ENCODE peak calls at places on chromosomes 11 and 22, in six cellular contexts. One of them, this sample, is unnamed. For H3K4me1, the result is how much of the 10 kb centered on the place peaks cover.

GRCh38 chr11:104668797-104669463 is 229.3 kb downstream of the CASP12 start:
- DNase-seq in adipocyte: peak
- DNase-seq in tibial nerve: no peak
- DNase-seq in gastrocnemius medialis: no peak
- DNase-seq in pancreas: no peak
- DNase-seq in right cardiac atrium: no peak
- DNase-seq in this sample: no peak

GRCh38 chr11:68457214-68457897 is 3.2 kb upstream of the PPP6R3 start:
- DNase-seq in adipocyte: no peak
- DNase-seq in tibial nerve: no peak
- DNase-seq in gastrocnemius medialis: no peak
- DNase-seq in pancreas: no peak
- DNase-seq in right cardiac atrium: no peak
- DNase-seq in this sample: no peak

GRCh38 chr11:61445535-61445934 is 15.6 kb downstream of the SDHAF2 start:
- DNase-seq in adipocyte: no peak
- DNase-seq in tibial nerve: no peak
- DNase-seq in gastrocnemius medialis: no peak
- DNase-seq in pancreas: no peak
- DNase-seq in right cardiac atrium: no peak
- DNase-seq in this sample: no peak

GRCh38 chr22:29266564-29267461 is 968 bp downstream of the RHBDD3 start:
- DNase-seq in adipocyte: peak
- DNase-seq in tibial nerve: no peak
- DNase-seq in gastrocnemius medialis: no peak
- DNase-seq in pancreas: no peak
- DNase-seq in right cardiac atrium: no peak
- DNase-seq in this sample: no peak

GRCh38 chr22:28029962-28030361 is 110.9 kb upstream of the PITPNB start:
- DNase-seq in adipocyte: no peak
- DNase-seq in tibial nerve: no peak
- DNase-seq in gastrocnemius medialis: no peak
- DNase-seq in pancreas: no peak
- DNase-seq in right cardiac atrium: no peak
- DNase-seq in this sample: peak

GRCh38 chr22:29313126-29314071 is 2.1 kb downstream of the RASL10A start:
- DNase-seq in adipocyte: no peak
- DNase-seq in tibial nerve: peak
- DNase-seq in gastrocnemius medialis: peak
- DNase-seq in pancreas: no peak
- DNase-seq in right cardiac atrium: peak
- DNase-seq in this sample: no peak

GRCh38 chr11:1307163-1307870 is 2.1 kb downstream of the TOLLIP start:
- DNase-seq in adipocyte: no peak
- DNase-seq in tibial nerve: no peak
- DNase-seq in gastrocnemius medialis: no peak
- DNase-seq in pancreas: no peak
- DNase-seq in right cardiac atrium: peak
- DNase-seq in this sample: no peak

GRCh38 chr22:40633036-40633435 is 3.5 kb downstream of the MRTFA start:
- DNase-seq in adipocyte: no peak
- DNase-seq in tibial nerve: no peak
- DNase-seq in gastrocnemius medialis: no peak
- DNase-seq in pancreas: no peak
- DNase-seq in right cardiac atrium: no peak
- DNase-seq in this sample: no peak

GRCh38 chr11:82814379-82814778 is 80.7 kb upstream of the FAM181B start:
- DNase-seq in adipocyte: no peak
- DNase-seq in tibial nerve: no peak
- DNase-seq in gastrocnemius medialis: no peak
- DNase-seq in pancreas: no peak
- DNase-seq in right cardiac atrium: no peak
- DNase-seq in this sample: no peak

GRCh38 chr11:57288771-57289579 is 35.8 kb downstream of the TNKS1BP1 start:
- DNase-seq in adipocyte: peak
- DNase-seq in tibial nerve: no peak
- DNase-seq in gastrocnemius medialis: no peak
- DNase-seq in pancreas: no peak
- DNase-seq in right cardiac atrium: no peak
- DNase-seq in this sample: peak

GRCh38 chr11:774873-775592 is 2.3 kb downstream of the GATD1 start:
- DNase-seq in adipocyte: no peak
- DNase-seq in tibial nerve: no peak
- DNase-seq in gastrocnemius medialis: no peak
- DNase-seq in pancreas: no peak
- DNase-seq in right cardiac atrium: no peak
- DNase-seq in this sample: peak

GRCh38 chr11:88338223-88338661 is 706 bp upstream of the CTSC start:
- DNase-seq in adipocyte: peak
- DNase-seq in tibial nerve: no peak
- DNase-seq in gastrocnemius medialis: peak
- DNase-seq in pancreas: peak
- DNase-seq in right cardiac atrium: peak
- DNase-seq in this sample: peak

GRCh38 chr11:127003260-127003981 is 2.9 kb upstream of the KIRREL3 start:
- DNase-seq in adipocyte: peak
- DNase-seq in tibial nerve: no peak
- DNase-seq in gastrocnemius medialis: no peak
- DNase-seq in pancreas: peak
- DNase-seq in right cardiac atrium: peak
- DNase-seq in this sample: peak

GRCh38 chr11:61173456-61173855 is 12.2 kb upstream of the VPS37C start:
- DNase-seq in adipocyte: peak
- DNase-seq in tibial nerve: no peak
- DNase-seq in gastrocnemius medialis: no peak
- DNase-seq in pancreas: no peak
- DNase-seq in right cardiac atrium: no peak
- DNase-seq in this sample: no peak

GRCh38 chr11:131889760-131890620 is 519.6 kb downstream of the NTM start:
- DNase-seq in adipocyte: no peak
- DNase-seq in tibial nerve: no peak
- DNase-seq in gastrocnemius medialis: no peak
- DNase-seq in pancreas: no peak
- DNase-seq in right cardiac atrium: no peak
- DNase-seq in this sample: no peak

GRCh38 chr11:76523147-76523546 is 78.3 kb downstream of the EMSY start:
- DNase-seq in adipocyte: no peak
- DNase-seq in tibial nerve: no peak
- DNase-seq in gastrocnemius medialis: no peak
- DNase-seq in pancreas: no peak
- DNase-seq in right cardiac atrium: no peak
- DNase-seq in this sample: no peak

GRCh38 chr11:65290448-65291165 is 24.1 kb upstream of the CDC42EP2 start:
- DNase-seq in adipocyte: peak
- DNase-seq in tibial nerve: peak
- DNase-seq in gastrocnemius medialis: peak
- DNase-seq in pancreas: peak
- DNase-seq in right cardiac atrium: peak
- DNase-seq in this sample: peak

GRCh38 chr22:31637375-31637937 is 24.6 kb downstream of the PISD start:
- DNase-seq in adipocyte: no peak
- DNase-seq in tibial nerve: no peak
- DNase-seq in gastrocnemius medialis: no peak
- DNase-seq in pancreas: no peak
- DNase-seq in right cardiac atrium: no peak
- DNase-seq in this sample: no peak

GRCh38 chr11:10633261-10633660 is 60.3 kb downstream of the IRAG1 start:
- DNase-seq in adipocyte: no peak
- DNase-seq in tibial nerve: no peak
- DNase-seq in gastrocnemius medialis: no peak
- DNase-seq in pancreas: no peak
- DNase-seq in right cardiac atrium: no peak
- DNase-seq in this sample: no peak

GRCh38 chr22:31241936-31242335 is 29.8 kb downstream of the LIMK2 start:
- DNase-seq in adipocyte: peak
- DNase-seq in tibial nerve: no peak
- DNase-seq in gastrocnemius medialis: no peak
- DNase-seq in pancreas: no peak
- DNase-seq in right cardiac atrium: no peak
- DNase-seq in this sample: no peak

GRCh38 chr11:35104655-35105054 is 34.3 kb upstream of the CD44 start:
- DNase-seq in adipocyte: no peak
- DNase-seq in tibial nerve: no peak
- DNase-seq in gastrocnemius medialis: no peak
- DNase-seq in pancreas: no peak
- DNase-seq in right cardiac atrium: no peak
- DNase-seq in this sample: no peak

DNA sequence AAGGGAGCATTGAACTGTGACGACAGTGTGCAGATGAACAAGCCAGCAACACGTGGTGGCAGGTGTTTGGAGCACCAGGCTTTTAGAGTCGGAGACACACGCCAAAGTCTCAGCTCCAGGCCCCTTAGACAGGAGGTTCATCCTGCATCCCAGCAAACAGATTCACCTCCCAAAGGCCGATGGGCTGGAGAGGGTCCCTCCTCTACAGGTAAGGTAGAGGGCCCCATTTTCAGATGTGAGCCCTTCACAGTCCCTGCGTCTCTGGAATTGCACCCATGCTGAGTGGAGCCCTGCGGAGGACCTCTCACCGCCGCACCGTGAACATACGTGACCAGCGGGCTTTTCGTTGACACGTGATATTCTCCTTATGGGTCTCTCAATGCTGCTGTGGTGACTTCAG is 109.0 kb upstream of the B3GAT1 start:
- DNase-seq in adipocyte: no peak
- DNase-seq in tibial nerve: no peak
- DNase-seq in gastrocnemius medialis: no peak
- DNase-seq in pancreas: no peak
- DNase-seq in right cardiac atrium: no peak
- DNase-seq in this sample: no peak
- H3K4me1 ChIP-seq in adipocyte: under half
- H3K4me1 ChIP-seq in tibial nerve: under half
- H3K4me1 ChIP-seq in gastrocnemius medialis: under half
- H3K4me1 ChIP-seq in pancreas: under half
- H3K4me1 ChIP-seq in right cardiac atrium: under half
- H3K4me1 ChIP-seq in this sample: under half

GRCh38 chr11:39810358-39810757 is 1649.1 kb downstream of the LRRC4C start:
- DNase-seq in adipocyte: no peak
- DNase-seq in tibial nerve: no peak
- DNase-seq in gastrocnemius medialis: no peak
- DNase-seq in pancreas: no peak
- DNase-seq in right cardiac atrium: no peak
- DNase-seq in this sample: no peak
- H3K4me1 ChIP-seq in adipocyte: under half
- H3K4me1 ChIP-seq in tibial nerve: under half
- H3K4me1 ChIP-seq in gastrocnemius medialis: under half
- H3K4me1 ChIP-seq in pancreas: under half
- H3K4me1 ChIP-seq in right cardiac atrium: under half
- H3K4me1 ChIP-seq in this sample: under half

GRCh38 chr11:59185412-59185811 is 13.5 kb downstream of the DTX4 start:
- DNase-seq in adipocyte: peak
- DNase-seq in tibial nerve: no peak
- DNase-seq in gastrocnemius medialis: no peak
- DNase-seq in pancreas: no peak
- DNase-seq in right cardiac atrium: no peak
- DNase-seq in this sample: no peak
- H3K4me1 ChIP-seq in adipocyte: half or more
- H3K4me1 ChIP-seq in tibial nerve: half or more
- H3K4me1 ChIP-seq in gastrocnemius medialis: under half
- H3K4me1 ChIP-seq in pancreas: under half
- H3K4me1 ChIP-seq in right cardiac atrium: under half
- H3K4me1 ChIP-seq in this sample: under half

GRCh38 chr22:42437488-42438292 is 5.5 kb upstream of the NFAM1 start:
- DNase-seq in adipocyte: peak
- DNase-seq in tibial nerve: peak
- DNase-seq in gastrocnemius medialis: peak
- DNase-seq in pancreas: peak
- DNase-seq in right cardiac atrium: peak
- DNase-seq in this sample: peak

GRCh38 chr22:42440728-42441127 is 8.5 kb upstream of the NFAM1 start:
- DNase-seq in adipocyte: no peak
- DNase-seq in tibial nerve: no peak
- DNase-seq in gastrocnemius medialis: no peak
- DNase-seq in pancreas: no peak
- DNase-seq in right cardiac atrium: no peak
- DNase-seq in this sample: no peak

GRCh38 chr22:42438293-42438650 is 6.1 kb upstream of the NFAM1 start:
- DNase-seq in adipocyte: no peak
- DNase-seq in tibial nerve: no peak
- DNase-seq in gastrocnemius medialis: no peak
- DNase-seq in pancreas: no peak
- DNase-seq in right cardiac atrium: no peak
- DNase-seq in this sample: no peak

GRCh38 chr22:42439821-42440674 is 7.8 kb upstream of the NFAM1 start:
- DNase-seq in adipocyte: peak
- DNase-seq in tibial nerve: no peak
- DNase-seq in gastrocnemius medialis: no peak
- DNase-seq in pancreas: peak
- DNase-seq in right cardiac atrium: peak
- DNase-seq in this sample: peak

GRCh38 chr22:42439021-42439420 is 6.8 kb upstream of the NFAM1 start:
- DNase-seq in adipocyte: no peak
- DNase-seq in tibial nerve: no peak
- DNase-seq in gastrocnemius medialis: no peak
- DNase-seq in pancreas: no peak
- DNase-seq in right cardiac atrium: no peak
- DNase-seq in this sample: no peak
- H3K4me1 ChIP-seq in adipocyte: under half
- H3K4me1 ChIP-seq in tibial nerve: under half
- H3K4me1 ChIP-seq in gastrocnemius medialis: under half
- H3K4me1 ChIP-seq in pancreas: under half
- H3K4me1 ChIP-seq in right cardiac atrium: under half
- H3K4me1 ChIP-seq in this sample: under half

GRCh38 chr11:58905716-58906547 is 33.4 kb upstream of the GLYATL1 start:
- DNase-seq in adipocyte: peak
- DNase-seq in tibial nerve: peak
- DNase-seq in gastrocnemius medialis: peak
- DNase-seq in pancreas: peak
- DNase-seq in right cardiac atrium: peak
- DNase-seq in this sample: peak
- H3K4me1 ChIP-seq in adipocyte: under half
- H3K4me1 ChIP-seq in tibial nerve: under half
- H3K4me1 ChIP-seq in gastrocnemius medialis: under half
- H3K4me1 ChIP-seq in pancreas: under half
- H3K4me1 ChIP-seq in right cardiac atrium: under half
- H3K4me1 ChIP-seq in this sample: under half

DNA sequence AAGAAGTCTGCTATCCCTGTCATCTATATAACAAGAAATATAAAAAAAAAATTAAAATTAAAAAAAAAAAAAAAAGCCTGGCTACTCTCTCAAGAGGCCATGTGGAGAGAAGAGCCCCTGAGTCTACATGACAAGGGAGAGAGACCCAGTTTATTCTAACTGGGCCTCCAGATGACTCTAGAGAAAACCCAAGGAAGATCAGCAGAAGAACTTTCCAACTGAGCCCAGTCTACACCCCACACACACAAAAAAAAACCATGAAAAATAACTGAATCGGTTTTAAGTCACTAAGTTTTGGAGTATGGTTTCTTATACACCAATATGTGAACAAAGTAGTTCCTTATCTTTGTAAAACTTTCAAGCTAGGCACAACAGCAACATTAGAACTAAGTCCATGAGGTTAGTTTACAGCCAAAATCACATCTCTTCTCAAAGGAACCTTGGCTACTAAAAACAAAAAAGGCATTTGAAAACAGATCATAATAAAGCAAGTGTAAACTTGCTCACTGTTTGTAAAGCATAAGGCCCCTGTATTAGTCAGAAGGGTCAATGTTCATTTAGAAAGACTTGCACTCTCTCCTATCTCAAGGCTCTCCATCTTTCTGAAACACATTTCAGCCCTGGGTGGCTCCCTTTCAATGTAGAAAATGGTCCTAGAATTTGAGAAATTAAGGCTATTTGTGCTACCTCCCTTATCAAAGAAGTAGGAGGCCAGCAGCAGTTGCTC is 67.2 kb downstream of the AMBRA1 start:
- DNase-seq in adipocyte: no peak
- DNase-seq in tibial nerve: no peak
- DNase-seq in gastrocnemius medialis: no peak
- DNase-seq in pancreas: no peak
- DNase-seq in right cardiac atrium: no peak
- DNase-seq in this sample: no peak
- H3K4me1 ChIP-seq in adipocyte: under half
- H3K4me1 ChIP-seq in tibial nerve: under half
- H3K4me1 ChIP-seq in gastrocnemius medialis: under half
- H3K4me1 ChIP-seq in pancreas: under half
- H3K4me1 ChIP-seq in right cardiac atrium: under half
- H3K4me1 ChIP-seq in this sample: under half